ENCODE peak calls at places on chromosomes 5 and 9, in seven cellular contexts. R is NCI-H1092, E is left ventricle myocardium inferior, Q is OCI-LY7, J is KBM-7, T is mucosa of descending colon, O is T-helper 1 cell. V is an unnamed sample.

GRCh38 chr9:31032206-31032605 is 1352.2 kb upstream of the ACO1 start:
- DNase-seq in R (no peak), E (no peak), Q (no peak), J (no peak), T (no peak), O (no peak), V (no peak)

GRCh38 chr9:93675336-93676150 is 99.2 kb downstream of the PHF2 start:
- DNase-seq in R (no peak), E (peak), Q (no peak), J (no peak), T (no peak), O (peak), V (no peak)

GRCh38 chr9:130825051-130825651 is 9.9 kb upstream of the ABL1 start:
- DNase-seq in R (no peak), E (no peak), Q (no peak), J (peak), T (peak), O (no peak), V (no peak)

GRCh38 chr9:72883867-72884266 is 69.0 kb downstream of the ALDH1A1 start:
- DNase-seq in R (no peak), E (no peak), Q (no peak), J (no peak), T (peak), O (no peak), V (no peak)

GRCh38 chr5:56279979-56280378 is 46.8 kb upstream of the ANKRD55 start:
- DNase-seq in R (no peak), E (no peak), Q (no peak), J (no peak), T (no peak), O (no peak), V (no peak)

GRCh38 chr5:146366904-146367303 is 28.3 kb downstream of the POU4F3 start:
- DNase-seq in R (no peak), E (no peak), Q (no peak), J (no peak), T (no peak), O (no peak), V (no peak)

GRCh38 chr9:113533335-113534225 is 70.1 kb downstream of the RGS3 start:
- DNase-seq in R (no peak), E (no peak), Q (no peak), J (no peak), T (no peak), O (no peak), V (no peak)

GRCh38 chr9:127981559-127982121 is 851 bp upstream of the EEIG1 start:
- DNase-seq in R (no peak), E (no peak), Q (peak), J (no peak), T (peak), O (no peak), V (no peak)

GRCh38 chr9:20044686-20045085 is 255.8 kb upstream of the SLC24A2 start:
- DNase-seq in R (no peak), E (no peak), Q (no peak), J (no peak), T (no peak), O (no peak), V (no peak)

GRCh38 chr5:173452506-173452905 is 124.3 kb upstream of the STC2 start:
- DNase-seq in R (no peak), E (no peak), Q (no peak), J (no peak), T (no peak), O (no peak), V (no peak)

GRCh38 chr5:55294935-55295334 is 12.6 kb downstream of the DHX29 start:
- DNase-seq in R (no peak), E (no peak), Q (no peak), J (no peak), T (no peak), O (no peak), V (no peak)

GRCh38 chr5:40551706-40552557 is 127.8 kb upstream of the PTGER4 start:
- DNase-seq in R (no peak), E (no peak), Q (no peak), J (peak), T (no peak), O (no peak), V (peak)

GRCh38 chr9:132578367-132578932 is 4.0 kb upstream of the BARHL1 start:
- DNase-seq in R (no peak), E (no peak), Q (no peak), J (no peak), T (no peak), O (no peak), V (no peak)

GRCh38 chr5:83834306-83834705 is 113.7 kb upstream of the HAPLN1 start:
- DNase-seq in R (no peak), E (no peak), Q (no peak), J (no peak), T (no peak), O (no peak), V (no peak)

GRCh38 chr5:127089206-127089605 is 15.9 kb upstream of the C5orf63 start:
- DNase-seq in R (no peak), E (no peak), Q (peak), J (no peak), T (no peak), O (no peak), V (no peak)

GRCh38 chr5:115490601-115491000 is 54.0 kb downstream of the FEM1C start:
- DNase-seq in R (no peak), E (no peak), Q (no peak), J (no peak), T (no peak), O (no peak), V (no peak)

GRCh38 chr5:137329581-137329980 is 169.5 kb downstream of the SPOCK1 start:
- DNase-seq in R (no peak), E (no peak), Q (no peak), J (no peak), T (no peak), O (no peak), V (no peak)

GRCh38 chr5:9431496-9432258 is 114.2 kb downstream of the SEMA5A start:
- DNase-seq in R (no peak), E (no peak), Q (no peak), J (no peak), T (no peak), O (no peak), V (no peak)

GRCh38 chr5:135631356-135631755 is 52.6 kb upstream of the CXCL14 start:
- DNase-seq in R (no peak), E (no peak), Q (no peak), J (no peak), T (no peak), O (no peak), V (no peak)

V was measured in globus pallidus.